ENCODE peak calls at places on chromosomes 11 and 22, in six cellular contexts. One of them, this sample, is unnamed.
A peak's percentile ranks its signal among the peaks of the same experiment; 100 is the strongest.

GRCh38 chr22:32473388-32473952 is 1.1 kb upstream of the FBXO7 start:
- DNase-seq in cardiac muscle cell: peak; percentile 71
- DNase-seq in keratinocyte: no peak
- DNase-seq in Peyer's patch: peak; percentile 57
- DNase-seq in spleen: no peak
- DNase-seq in lower lobe of right lung: no peak
- DNase-seq in this sample: no peak

GRCh38 chr11:34495724-34496377 is 17.7 kb downstream of the ELF5 start:
- DNase-seq in Peyer's patch: no peak
- DNase-seq in spleen: no peak
- DNase-seq in cardiac muscle cell: peak; percentile 24
- DNase-seq in keratinocyte: no peak
- DNase-seq in lower lobe of right lung: peak; percentile 89
- DNase-seq in this sample: no peak

GRCh38 chr11:55793321-55793720 is 2.0 kb upstream of the OR5D14 start:
- DNase-seq in Peyer's patch: no peak
- DNase-seq in lower lobe of right lung: no peak
- DNase-seq in spleen: no peak
- DNase-seq in keratinocyte: no peak
- DNase-seq in cardiac muscle cell: no peak
- DNase-seq in this sample: no peak

GRCh38 chr11:113193077-113193476 is 121.3 kb upstream of the TTC12 start:
- DNase-seq in lower lobe of right lung: no peak
- DNase-seq in Peyer's patch: no peak
- DNase-seq in cardiac muscle cell: no peak
- DNase-seq in spleen: no peak
- DNase-seq in keratinocyte: no peak
- DNase-seq in this sample: no peak

GRCh38 chr22:48050836-48051235 is 1288.4 kb downstream of the TBC1D22A start:
- DNase-seq in Peyer's patch: no peak
- DNase-seq in keratinocyte: no peak
- DNase-seq in lower lobe of right lung: no peak
- DNase-seq in cardiac muscle cell: no peak
- DNase-seq in spleen: no peak
- DNase-seq in this sample: no peak

GRCh38 chr11:102666331-102666957 is 39.1 kb downstream of the MMP27 start:
- DNase-seq in Peyer's patch: no peak
- DNase-seq in lower lobe of right lung: no peak
- DNase-seq in cardiac muscle cell: peak; percentile 67
- DNase-seq in keratinocyte: no peak
- DNase-seq in spleen: no peak
- DNase-seq in this sample: no peak

GRCh38 chr11:22521226-22521625 is 104.4 kb downstream of the FANCF start:
- DNase-seq in keratinocyte: no peak
- DNase-seq in cardiac muscle cell: peak; percentile 9
- DNase-seq in lower lobe of right lung: no peak
- DNase-seq in Peyer's patch: no peak
- DNase-seq in spleen: no peak
- DNase-seq in this sample: peak; percentile 53

GRCh38 chr11:89381094-89381493 is 110.1 kb downstream of the NOX4 start:
- DNase-seq in keratinocyte: peak; percentile 71
- DNase-seq in cardiac muscle cell: peak; percentile 94
- DNase-seq in Peyer's patch: no peak
- DNase-seq in lower lobe of right lung: no peak
- DNase-seq in spleen: no peak
- DNase-seq in this sample: peak; percentile 93

GRCh38 chr11:26974068-26974790 is 19.7 kb upstream of the FIBIN start:
- DNase-seq in lower lobe of right lung: no peak
- DNase-seq in cardiac muscle cell: peak; percentile 55
- DNase-seq in keratinocyte: no peak
- DNase-seq in spleen: no peak
- DNase-seq in Peyer's patch: no peak
- DNase-seq in this sample: no peak

GRCh38 chr22:42286205-42286604 is 15.8 kb upstream of the TCF20 start:
- DNase-seq in lower lobe of right lung: no peak
- DNase-seq in Peyer's patch: no peak
- DNase-seq in keratinocyte: no peak
- DNase-seq in spleen: no peak
- DNase-seq in cardiac muscle cell: no peak
- DNase-seq in this sample: no peak

GRCh38 chr22:49322861-49323622 is 504.6 kb downstream of the BRD1 start:
- DNase-seq in keratinocyte: no peak
- DNase-seq in cardiac muscle cell: no peak
- DNase-seq in spleen: peak; percentile 39
- DNase-seq in Peyer's patch: peak; percentile 28
- DNase-seq in lower lobe of right lung: peak; percentile 15
- DNase-seq in this sample: no peak

GRCh38 chr11:43135966-43136534 is 175.7 kb upstream of the API5 start:
- DNase-seq in cardiac muscle cell: no peak
- DNase-seq in lower lobe of right lung: no peak
- DNase-seq in spleen: no peak
- DNase-seq in Peyer's patch: no peak
- DNase-seq in keratinocyte: no peak
- DNase-seq in this sample: no peak

GRCh38 chr22:37186228-37186996 is 1.6 kb downstream of the C1QTNF6 start:
- DNase-seq in spleen: peak; percentile 79
- DNase-seq in lower lobe of right lung: peak; percentile 26
- DNase-seq in keratinocyte: no peak
- DNase-seq in Peyer's patch: peak; percentile 47
- DNase-seq in cardiac muscle cell: peak; percentile 92
- DNase-seq in this sample: no peak

GRCh38 chr11:74602637-74603591 is 10.5 kb downstream of the POLD3 start:
- DNase-seq in cardiac muscle cell: no peak
- DNase-seq in keratinocyte: no peak
- DNase-seq in spleen: no peak
- DNase-seq in Peyer's patch: no peak
- DNase-seq in lower lobe of right lung: no peak
- DNase-seq in this sample: no peak

GRCh38 chr22:50089231-50090140 is at the start of gene MOV10L1:
- DNase-seq in spleen: peak; percentile 72
- DNase-seq in cardiac muscle cell: peak; percentile 77
- DNase-seq in lower lobe of right lung: no peak
- DNase-seq in keratinocyte: no peak
- DNase-seq in Peyer's patch: no peak
- DNase-seq in this sample: no peak

GRCh38 chr22:20591660-20592310 is 84.4 kb downstream of the MED15 start:
- DNase-seq in lower lobe of right lung: peak; percentile 44
- DNase-seq in keratinocyte: no peak
- DNase-seq in Peyer's patch: peak; percentile 40
- DNase-seq in cardiac muscle cell: peak; percentile 73
- DNase-seq in spleen: peak; percentile 52
- DNase-seq in this sample: no peak

GRCh38 chr11:118998822-118999221 is 884 bp downstream of the CENATAC start:
- DNase-seq in cardiac muscle cell: peak; percentile 65
- DNase-seq in keratinocyte: peak; percentile 64
- DNase-seq in spleen: no peak
- DNase-seq in Peyer's patch: no peak
- DNase-seq in lower lobe of right lung: no peak
- DNase-seq in this sample: no peak

GRCh38 chr22:27876684-27877083 is 42.4 kb downstream of the PITPNB start:
- DNase-seq in lower lobe of right lung: no peak
- DNase-seq in cardiac muscle cell: peak; percentile 47
- DNase-seq in keratinocyte: no peak
- DNase-seq in Peyer's patch: no peak
- DNase-seq in spleen: no peak
- DNase-seq in this sample: no peak

GRCh38 chr22:41469218-41469851 is 418 bp downstream of the ACO2 start:
- DNase-seq in cardiac muscle cell: peak; percentile 3
- DNase-seq in lower lobe of right lung: no peak
- DNase-seq in Peyer's patch: no peak
- DNase-seq in keratinocyte: no peak
- DNase-seq in spleen: no peak
- DNase-seq in this sample: no peak

GRCh38 chr11:73275381-73275750 is 3.2 kb downstream of the P2RY6 start:
- DNase-seq in keratinocyte: no peak
- DNase-seq in lower lobe of right lung: no peak
- DNase-seq in spleen: no peak
- DNase-seq in cardiac muscle cell: no peak
- DNase-seq in Peyer's patch: peak; percentile 13
- DNase-seq in this sample: no peak

GRCh38 chr22:29801796-29802195 is 34.6 kb downstream of the UQCR10 start:
- DNase-seq in keratinocyte: no peak
- DNase-seq in cardiac muscle cell: no peak
- DNase-seq in lower lobe of right lung: no peak
- DNase-seq in Peyer's patch: no peak
- DNase-seq in spleen: no peak
- DNase-seq in this sample: no peak

GRCh38 chr11:91219501-91219900 is 996.7 kb upstream of the CHORDC1 start:
- DNase-seq in keratinocyte: no peak
- DNase-seq in cardiac muscle cell: peak; percentile 32
- DNase-seq in lower lobe of right lung: no peak
- DNase-seq in spleen: no peak
- DNase-seq in Peyer's patch: no peak
- DNase-seq in this sample: no peak

GRCh38 chr11:22359295-22359694 is 21.1 kb downstream of the SLC17A6 start:
- DNase-seq in cardiac muscle cell: no peak
- DNase-seq in spleen: no peak
- DNase-seq in keratinocyte: no peak
- DNase-seq in lower lobe of right lung: no peak
- DNase-seq in Peyer's patch: no peak
- DNase-seq in this sample: peak; percentile 10

GRCh38 chr22:50342651-50343540 is at the start of gene PPP6R2:
- DNase-seq in spleen: peak; percentile 97
- DNase-seq in keratinocyte: no peak
- DNase-seq in lower lobe of right lung: peak; percentile 90
- DNase-seq in Peyer's patch: peak; percentile 91
- DNase-seq in cardiac muscle cell: peak; percentile 76
- DNase-seq in this sample: no peak

GRCh38 chr11:65427691-65428577 is 5.3 kb downstream of the NEAT1 start:
- DNase-seq in cardiac muscle cell: peak; percentile 85
- DNase-seq in Peyer's patch: peak; percentile 60
- DNase-seq in keratinocyte: no peak
- DNase-seq in lower lobe of right lung: no peak
- DNase-seq in spleen: peak; percentile 74
- DNase-seq in this sample: no peak

GRCh38 chr22:40472036-40472435 is 101.6 kb downstream of the SGSM3 start:
- DNase-seq in lower lobe of right lung: no peak
- DNase-seq in cardiac muscle cell: no peak
- DNase-seq in keratinocyte: no peak
- DNase-seq in spleen: no peak
- DNase-seq in Peyer's patch: no peak
- DNase-seq in this sample: no peak

GRCh38 chr22:32352681-32353080 is 5.0 kb upstream of the RFPL3 start:
- DNase-seq in lower lobe of right lung: no peak
- DNase-seq in spleen: no peak
- DNase-seq in Peyer's patch: no peak
- DNase-seq in keratinocyte: no peak
- DNase-seq in cardiac muscle cell: no peak
- DNase-seq in this sample: no peak

GRCh38 chr22:23256138-23256932 is 76.0 kb downstream of the BCR start:
- DNase-seq in lower lobe of right lung: no peak
- DNase-seq in keratinocyte: no peak
- DNase-seq in cardiac muscle cell: no peak
- DNase-seq in spleen: no peak
- DNase-seq in Peyer's patch: no peak
- DNase-seq in this sample: no peak
- H3K27ac ChIP-seq in lower lobe of right lung: peak overlapping the region; percentile 49
- H3K27ac ChIP-seq in keratinocyte: no peak overlapping the region
- H3K27ac ChIP-seq in cardiac muscle cell: peak overlapping the region; percentile 87
- H3K27ac ChIP-seq in spleen: no peak overlapping the region
- H3K27ac ChIP-seq in Peyer's patch: no peak overlapping the region
- H3K27ac ChIP-seq in this sample: peak overlapping the region; percentile 48

GRCh38 chr11:14373941-14374646 is 15.1 kb upstream of the RRAS2 start:
- DNase-seq in keratinocyte: no peak
- DNase-seq in lower lobe of right lung: no peak
- DNase-seq in cardiac muscle cell: peak; percentile 74
- DNase-seq in Peyer's patch: no peak
- DNase-seq in spleen: no peak
- DNase-seq in this sample: no peak

GRCh38 chr11:14376920-14377319 is 17.9 kb upstream of the RRAS2 start:
- DNase-seq in keratinocyte: no peak
- DNase-seq in spleen: no peak
- DNase-seq in lower lobe of right lung: no peak
- DNase-seq in cardiac muscle cell: no peak
- DNase-seq in Peyer's patch: no peak
- DNase-seq in this sample: no peak

GRCh38 chr11:14378171-14378570 is 19.2 kb upstream of the RRAS2 start:
- DNase-seq in spleen: no peak
- DNase-seq in Peyer's patch: no peak
- DNase-seq in keratinocyte: no peak
- DNase-seq in lower lobe of right lung: no peak
- DNase-seq in cardiac muscle cell: no peak
- DNase-seq in this sample: no peak

GRCh38 chr11:14372011-14372410 is 13.0 kb upstream of the RRAS2 start:
- DNase-seq in Peyer's patch: no peak
- DNase-seq in lower lobe of right lung: no peak
- DNase-seq in keratinocyte: no peak
- DNase-seq in cardiac muscle cell: no peak
- DNase-seq in spleen: no peak
- DNase-seq in this sample: no peak

GRCh38 chr11:14374922-14375630 is 16.1 kb upstream of the RRAS2 start:
- DNase-seq in Peyer's patch: no peak
- DNase-seq in spleen: no peak
- DNase-seq in cardiac muscle cell: no peak
- DNase-seq in keratinocyte: no peak
- DNase-seq in lower lobe of right lung: no peak
- DNase-seq in this sample: no peak
- H3K27ac ChIP-seq in Peyer's patch: no peak overlapping the region
- H3K27ac ChIP-seq in spleen: no peak overlapping the region
- H3K27ac ChIP-seq in cardiac muscle cell: no peak overlapping the region
- H3K27ac ChIP-seq in keratinocyte: no peak overlapping the region
- H3K27ac ChIP-seq in lower lobe of right lung: no peak overlapping the region
- H3K27ac ChIP-seq in this sample: peak overlapping the region; percentile 37

GRCh38 chr11:77081381-77081851 is 14.6 kb downstream of the CAPN5 start:
- DNase-seq in cardiac muscle cell: no peak
- DNase-seq in Peyer's patch: peak; percentile 44
- DNase-seq in keratinocyte: no peak
- DNase-seq in lower lobe of right lung: peak; percentile 36
- DNase-seq in spleen: peak; percentile 55
- DNase-seq in this sample: no peak

GRCh38 chr11:77083553-77084245 is 16.9 kb downstream of the CAPN5 start:
- DNase-seq in Peyer's patch: peak; percentile 41
- DNase-seq in spleen: peak; percentile 70
- DNase-seq in keratinocyte: no peak
- DNase-seq in lower lobe of right lung: no peak
- DNase-seq in cardiac muscle cell: no peak
- DNase-seq in this sample: no peak

GRCh38 chr11:77081976-77082836 is 15.4 kb downstream of the CAPN5 start:
- DNase-seq in lower lobe of right lung: peak; percentile 39
- DNase-seq in cardiac muscle cell: no peak
- DNase-seq in spleen: peak; percentile 68
- DNase-seq in keratinocyte: no peak
- DNase-seq in Peyer's patch: peak; percentile 56
- DNase-seq in this sample: no peak

GRCh38 chr11:77084581-77085191 is 17.9 kb downstream of the CAPN5 start:
- DNase-seq in Peyer's patch: peak; percentile 49
- DNase-seq in keratinocyte: no peak
- DNase-seq in cardiac muscle cell: no peak
- DNase-seq in lower lobe of right lung: peak; percentile 36
- DNase-seq in spleen: peak; percentile 76
- DNase-seq in this sample: no peak

GRCh38 chr11:77082838-77083552 is 16.2 kb downstream of the CAPN5 start:
- DNase-seq in lower lobe of right lung: peak; percentile 56
- DNase-seq in Peyer's patch: no peak
- DNase-seq in spleen: peak; percentile 88
- DNase-seq in cardiac muscle cell: peak; percentile 82
- DNase-seq in keratinocyte: no peak
- DNase-seq in this sample: no peak
- H3K27ac ChIP-seq in lower lobe of right lung: peak overlapping the region; percentile 65
- H3K27ac ChIP-seq in Peyer's patch: peak overlapping the region; percentile 52
- H3K27ac ChIP-seq in spleen: peak overlapping the region; percentile 58
- H3K27ac ChIP-seq in cardiac muscle cell: no peak overlapping the region
- H3K27ac ChIP-seq in keratinocyte: no peak overlapping the region
- H3K27ac ChIP-seq in this sample: no peak overlapping the region

GRCh38 chr22:43923191-43923590 is 414 bp upstream of the PNPLA3 start:
- DNase-seq in cardiac muscle cell: peak; percentile 16
- DNase-seq in spleen: no peak
- DNase-seq in lower lobe of right lung: no peak
- DNase-seq in Peyer's patch: no peak
- DNase-seq in keratinocyte: no peak
- DNase-seq in this sample: no peak
- H3K27ac ChIP-seq in cardiac muscle cell: no peak overlapping the region
- H3K27ac ChIP-seq in spleen: no peak overlapping the region
- H3K27ac ChIP-seq in lower lobe of right lung: no peak overlapping the region
- H3K27ac ChIP-seq in Peyer's patch: peak overlapping the region; percentile 38
- H3K27ac ChIP-seq in keratinocyte: peak overlapping the region; percentile 22
- H3K27ac ChIP-seq in this sample: no peak overlapping the region